ENCODE peak calls at places on chromosome 12, in nine cellular contexts. C is EL; N is GM19239; S is LoVo; W is esophagus squamous epithelium; D is glomerular endothelial cell; R is fibroblast of mammary gland; F is T-cell; K is stimulated activated effector memory CD8-positive, alpha-beta T cell treated with anti-CD3 and anti-CD28 coated beads, Interleukin-12 subunit alpha, Interleukin-12 subunit beta, amount 100 ng/mL, for 72 hours. H is an unnamed sample.

GRCh38 chr12:6860116-6860515 is 7.2 kb upstream of the TPI1 start:
- DNase-seq in D (no peak), F (no peak), R (no peak), S (no peak), W (no peak), N (no peak), K (no peak), C (no peak), H (no peak)

GRCh38 chr12:53990311-53991076 is 5.5 kb downstream of the HOXC10 start:
- DNase-seq in K (no peak), F (no peak), S (peak; percentile 69), C (no peak), N (no peak), D (no peak), R (peak; percentile 63), W (no peak), H (no peak)

GRCh38 chr12:122935318-122935717 is 30.9 kb downstream of the ABCB9 start:
- DNase-seq in D (no peak), W (no peak), N (no peak), S (no peak), C (no peak), K (no peak), F (no peak), R (no peak), H (no peak)

GRCh38 chr12:75715323-75715644 is 203.9 kb upstream of the KRR1 start:
- DNase-seq in N (no peak), R (no peak), C (no peak), D (no peak), K (no peak), S (no peak), W (no peak), F (no peak), H (no peak)

GRCh38 chr12:10339441-10339840 is 31.8 kb downstream of the KLRD1 start:
- DNase-seq in D (no peak), K (no peak), S (peak; percentile 58), W (no peak), N (no peak), R (peak; percentile 18), C (peak; percentile 70), F (no peak), H (no peak)

GRCh38 chr12:69490920-69491643 is 20.9 kb downstream of the FRS2 start:
- DNase-seq in N (no peak), C (no peak), R (no peak), S (no peak), F (no peak), D (no peak), K (no peak), W (no peak), H (no peak)

GRCh38 chr12:54444202-54444601 is 25.1 kb upstream of the ITGA5 start:
- DNase-seq in K (no peak), S (no peak), R (no peak), C (no peak), W (no peak), N (no peak), D (no peak), F (no peak), H (no peak)

GRCh38 chr12:95998611-95999300 is 2.6 kb upstream of the HAL start:
- DNase-seq in K (peak; percentile 14), W (no peak), R (peak; percentile 65), C (peak; percentile 60), F (peak; percentile 54), N (peak; percentile 42), S (peak; percentile 41), D (peak; percentile 36), H (no peak)

GRCh38 chr12:3049596-3050314 is 27.4 kb upstream of the TSPAN9 start:
- DNase-seq in N (no peak), K (no peak), F (no peak), D (no peak), S (no peak), R (no peak), W (no peak), C (no peak), H (no peak)

H was measured in cardiac septum.